ENCODE peak calls at places on chromosomes 5 and 9, in eight cellular contexts. One of them, this sample, is unnamed.

GRCh38 chr9:37371565-37372464 is 50.7 kb upstream of the GRHPR start:
- DNase-seq in D721Med: no peak
- DNase-seq in NCI-H1092 treated with DMSO at 0.1 percent for 48 hours: no peak
- DNase-seq in HS-5: no peak
- DNase-seq in substantia nigra: no peak
- DNase-seq in adipocyte: peak; percentile 31
- DNase-seq in CD8-positive, alpha-beta memory T cell: no peak
- DNase-seq in DMS79 treated with DMSO at 0.1 percent for 48 hours: no peak
- DNase-seq in this sample: no peak

GRCh38 chr5:28862137-28862859 is 1823.9 kb upstream of the CDH9 start:
- DNase-seq in D721Med: no peak
- DNase-seq in NCI-H1092 treated with DMSO at 0.1 percent for 48 hours: peak; percentile 85
- DNase-seq in HS-5: no peak
- DNase-seq in substantia nigra: no peak
- DNase-seq in adipocyte: no peak
- DNase-seq in CD8-positive, alpha-beta memory T cell: no peak
- DNase-seq in DMS79 treated with DMSO at 0.1 percent for 48 hours: no peak
- DNase-seq in this sample: peak; percentile 11

GRCh38 chr5:42426036-42426435 is 2.8 kb downstream of the GHR start:
- DNase-seq in D721Med: no peak
- DNase-seq in NCI-H1092 treated with DMSO at 0.1 percent for 48 hours: no peak
- DNase-seq in HS-5: no peak
- DNase-seq in substantia nigra: no peak
- DNase-seq in adipocyte: no peak
- DNase-seq in CD8-positive, alpha-beta memory T cell: no peak
- DNase-seq in DMS79 treated with DMSO at 0.1 percent for 48 hours: no peak
- DNase-seq in this sample: no peak

GRCh38 chr9:85740821-85741111 is 988 bp downstream of the AGTPBP1 start:
- DNase-seq in D721Med: no peak
- DNase-seq in NCI-H1092 treated with DMSO at 0.1 percent for 48 hours: no peak
- DNase-seq in HS-5: peak; percentile 13
- DNase-seq in substantia nigra: no peak
- DNase-seq in adipocyte: no peak
- DNase-seq in CD8-positive, alpha-beta memory T cell: peak; percentile 66
- DNase-seq in DMS79 treated with DMSO at 0.1 percent for 48 hours: peak; percentile 0
- DNase-seq in this sample: no peak

GRCh38 chr5:160656961-160657570 is 194.9 kb downstream of the ATP10B start:
- DNase-seq in D721Med: no peak
- DNase-seq in NCI-H1092 treated with DMSO at 0.1 percent for 48 hours: no peak
- DNase-seq in HS-5: no peak
- DNase-seq in substantia nigra: no peak
- DNase-seq in adipocyte: no peak
- DNase-seq in CD8-positive, alpha-beta memory T cell: no peak
- DNase-seq in DMS79 treated with DMSO at 0.1 percent for 48 hours: no peak
- DNase-seq in this sample: no peak

GRCh38 chr9:5868235-5868634 is 22.5 kb upstream of the MLANA start:
- DNase-seq in D721Med: no peak
- DNase-seq in NCI-H1092 treated with DMSO at 0.1 percent for 48 hours: no peak
- DNase-seq in HS-5: no peak
- DNase-seq in substantia nigra: no peak
- DNase-seq in adipocyte: no peak
- DNase-seq in CD8-positive, alpha-beta memory T cell: no peak
- DNase-seq in DMS79 treated with DMSO at 0.1 percent for 48 hours: no peak
- DNase-seq in this sample: no peak

GRCh38 chr5:170293273-170293672 is 4.3 kb downstream of the LCP2 start:
- DNase-seq in D721Med: no peak
- DNase-seq in NCI-H1092 treated with DMSO at 0.1 percent for 48 hours: no peak
- DNase-seq in HS-5: no peak
- DNase-seq in substantia nigra: peak; percentile 10
- DNase-seq in adipocyte: no peak
- DNase-seq in CD8-positive, alpha-beta memory T cell: no peak
- DNase-seq in DMS79 treated with DMSO at 0.1 percent for 48 hours: no peak
- DNase-seq in this sample: no peak

GRCh38 chr9:135903358-135903656 is 4.0 kb downstream of the CAMSAP1 start:
- DNase-seq in D721Med: no peak
- DNase-seq in NCI-H1092 treated with DMSO at 0.1 percent for 48 hours: no peak
- DNase-seq in HS-5: no peak
- DNase-seq in substantia nigra: no peak
- DNase-seq in adipocyte: no peak
- DNase-seq in CD8-positive, alpha-beta memory T cell: no peak
- DNase-seq in DMS79 treated with DMSO at 0.1 percent for 48 hours: no peak
- DNase-seq in this sample: peak; percentile 20

GRCh38 chr9:124423591-124423990 is 8.3 kb upstream of the PSMB7 start:
- DNase-seq in D721Med: no peak
- DNase-seq in NCI-H1092 treated with DMSO at 0.1 percent for 48 hours: no peak
- DNase-seq in HS-5: no peak
- DNase-seq in substantia nigra: no peak
- DNase-seq in adipocyte: no peak
- DNase-seq in CD8-positive, alpha-beta memory T cell: no peak
- DNase-seq in DMS79 treated with DMSO at 0.1 percent for 48 hours: no peak
- DNase-seq in this sample: no peak

GRCh38 chr5:125549322-125549871 is 803.0 kb upstream of the ZNF608 start:
- DNase-seq in D721Med: no peak
- DNase-seq in NCI-H1092 treated with DMSO at 0.1 percent for 48 hours: no peak
- DNase-seq in HS-5: no peak
- DNase-seq in substantia nigra: no peak
- DNase-seq in adipocyte: peak; percentile 79
- DNase-seq in CD8-positive, alpha-beta memory T cell: no peak
- DNase-seq in DMS79 treated with DMSO at 0.1 percent for 48 hours: no peak
- DNase-seq in this sample: no peak

GRCh38 chr9:85212209-85212608 is 529.5 kb downstream of the AGTPBP1 start:
- DNase-seq in D721Med: no peak
- DNase-seq in NCI-H1092 treated with DMSO at 0.1 percent for 48 hours: no peak
- DNase-seq in HS-5: no peak
- DNase-seq in substantia nigra: no peak
- DNase-seq in adipocyte: no peak
- DNase-seq in CD8-positive, alpha-beta memory T cell: no peak
- DNase-seq in DMS79 treated with DMSO at 0.1 percent for 48 hours: no peak
- DNase-seq in this sample: no peak

GRCh38 chr5:6684075-6684474 is 29.2 kb upstream of the TENT4A start:
- DNase-seq in D721Med: no peak
- DNase-seq in NCI-H1092 treated with DMSO at 0.1 percent for 48 hours: no peak
- DNase-seq in HS-5: no peak
- DNase-seq in substantia nigra: no peak
- DNase-seq in adipocyte: no peak
- DNase-seq in CD8-positive, alpha-beta memory T cell: no peak
- DNase-seq in DMS79 treated with DMSO at 0.1 percent for 48 hours: no peak
- DNase-seq in this sample: no peak

GRCh38 chr9:21556581-21557427 is 74.7 kb upstream of the IFNE start:
- DNase-seq in D721Med: no peak
- DNase-seq in NCI-H1092 treated with DMSO at 0.1 percent for 48 hours: no peak
- DNase-seq in HS-5: no peak
- DNase-seq in substantia nigra: no peak
- DNase-seq in adipocyte: peak; percentile 55
- DNase-seq in CD8-positive, alpha-beta memory T cell: no peak
- DNase-seq in DMS79 treated with DMSO at 0.1 percent for 48 hours: no peak
- DNase-seq in this sample: no peak

GRCh38 chr5:73405691-73406090 is 42.9 kb downstream of the FOXD1 start:
- DNase-seq in D721Med: no peak
- DNase-seq in NCI-H1092 treated with DMSO at 0.1 percent for 48 hours: no peak
- DNase-seq in HS-5: no peak
- DNase-seq in substantia nigra: no peak
- DNase-seq in adipocyte: peak; percentile 50
- DNase-seq in CD8-positive, alpha-beta memory T cell: no peak
- DNase-seq in DMS79 treated with DMSO at 0.1 percent for 48 hours: no peak
- DNase-seq in this sample: no peak

GRCh38 chr9:3931996-3932906 is 367.6 kb downstream of the GLIS3 start:
- DNase-seq in D721Med: no peak
- DNase-seq in NCI-H1092 treated with DMSO at 0.1 percent for 48 hours: no peak
- DNase-seq in HS-5: peak; percentile 23
- DNase-seq in substantia nigra: no peak
- DNase-seq in adipocyte: peak; percentile 68
- DNase-seq in CD8-positive, alpha-beta memory T cell: no peak
- DNase-seq in DMS79 treated with DMSO at 0.1 percent for 48 hours: peak; percentile 24
- DNase-seq in this sample: no peak

GRCh38 chr5:115260248-115260647 is 2.4 kb downstream of the PGGT1B start:
- DNase-seq in D721Med: no peak
- DNase-seq in NCI-H1092 treated with DMSO at 0.1 percent for 48 hours: no peak
- DNase-seq in HS-5: no peak
- DNase-seq in substantia nigra: no peak
- DNase-seq in adipocyte: no peak
- DNase-seq in CD8-positive, alpha-beta memory T cell: no peak
- DNase-seq in DMS79 treated with DMSO at 0.1 percent for 48 hours: no peak
- DNase-seq in this sample: no peak

GRCh38 chr9:135147473-135147805 is 60.0 kb downstream of the OLFM1 start:
- DNase-seq in D721Med: no peak
- DNase-seq in NCI-H1092 treated with DMSO at 0.1 percent for 48 hours: peak; percentile 75
- DNase-seq in HS-5: no peak
- DNase-seq in substantia nigra: no peak
- DNase-seq in adipocyte: no peak
- DNase-seq in CD8-positive, alpha-beta memory T cell: no peak
- DNase-seq in DMS79 treated with DMSO at 0.1 percent for 48 hours: peak; percentile 95
- DNase-seq in this sample: no peak